ENCODE peak calls at places on chromosomes 16 and 17, in four cellular contexts. D, I, J and G are unnamed samples.

GRCh38 chr16:66247516-66248089 is 118.9 kb upstream of the CDH5 start:
- DNase-seq in D (no peak), I (no peak), J (no peak), G (no peak)

GRCh38 chr17:489758-490329 is 137.2 kb upstream of the RPH3AL start:
- DNase-seq in D (peak), I (no peak), J (no peak), G (no peak)

GRCh38 chr16:31143036-31143888 is 6.6 kb downstream of the PRSS36 start:
- DNase-seq in D (no peak), I (no peak), J (no peak), G (no peak)

GRCh38 chr16:56849690-56850680 is 15.0 kb upstream of the SLC12A3 start:
- DNase-seq in D (no peak), I (no peak), J (no peak), G (no peak)

GRCh38 chr17:10762037-10762436 is 32.2 kb upstream of the TMEM220 start:
- DNase-seq in D (no peak), I (no peak), J (no peak), G (no peak)

GRCh38 chr16:89009343-89010209 is 32.6 kb upstream of the CBFA2T3 start:
- DNase-seq in D (no peak), I (no peak), J (no peak), G (no peak)

GRCh38 chr16:68715471-68715870 is 21.6 kb upstream of the CDH1 start:
- DNase-seq in D (no peak), I (no peak), J (no peak), G (no peak)

GRCh38 chr17:29043539-29044165 is 711 bp downstream of the PIPOX start:
- DNase-seq in D (no peak), I (no peak), J (no peak), G (no peak)

GRCh38 chr16:49158029-49158642 is 123.5 kb downstream of the CBLN1 start:
- DNase-seq in D (no peak), I (no peak), J (no peak), G (no peak)

GRCh38 chr16:84044108-84044488 is 1.5 kb upstream of the SLC38A8 start:
- DNase-seq in D (no peak), I (no peak), J (peak), G (peak)

GRCh38 chr17:81656118-81656743 is at the start of gene PDE6G:
- DNase-seq in D (no peak), I (no peak), J (no peak), G (no peak)

GRCh38 chr16:2366660-2367309 is 26.3 kb upstream of the ABCA3 start:
- DNase-seq in D (no peak), I (no peak), J (no peak), G (no peak)

GRCh38 chr17:79925242-79925957 is 86.2 kb upstream of the CBX4 start:
- DNase-seq in D (no peak), I (no peak), J (peak), G (peak)

GRCh38 chr16:57152096-57153093 is 33.4 kb downstream of the PSME3IP1 start:
- DNase-seq in D (no peak), I (no peak), J (no peak), G (no peak)

GRCh38 chr16:4766875-4767628 is at the start of gene ZNF500:
- DNase-seq in D (peak), I (peak), J (peak), G (peak)

GRCh38 chr17:74569392-74570003 is 2.2 kb upstream of the CD300H start:
- DNase-seq in D (no peak), I (peak), J (no peak), G (peak)

GRCh38 chr17:20008242-20009051 is 712 bp upstream of the SPECC1 start:
- DNase-seq in D (no peak), I (no peak), J (no peak), G (no peak)

GRCh38 chr17:8076502-8077266 is 10.8 kb downstream of the ALOX12B start:
- DNase-seq in D (no peak), I (no peak), J (no peak), G (no peak)

GRCh38 chr16:81616321-81617020 is 162.6 kb upstream of the PLCG2 start:
- DNase-seq in D (peak), I (no peak), J (no peak), G (no peak)

GRCh38 chr17:35630530-35631148 is 43.5 kb downstream of the AP2B1 start:
- DNase-seq in D (no peak), I (no peak), J (no peak), G (peak)

GRCh38 chr17:44614862-44615261 is 41.4 kb upstream of the MEIOC start:
- DNase-seq in D (no peak), I (no peak), J (no peak), G (no peak)

GRCh38 chr17:6706499-6706898 is 6.7 kb downstream of the SLC13A5 start:
- DNase-seq in D (no peak), I (no peak), J (no peak), G (no peak)

GRCh38 chr17:63701477-63702222 is 1.7 kb upstream of the LIMD2 start:
- DNase-seq in D (peak), I (no peak), J (no peak), G (no peak)

GRCh38 chr17:74206332-74206818 is 2.9 kb downstream of the RPL38 start:
- DNase-seq in D (no peak), I (no peak), J (no peak), G (no peak)

GRCh38 chr17:69103557-69104233 is 38.0 kb downstream of the ABCA6 start:
- DNase-seq in D (no peak), I (no peak), J (no peak), G (no peak)

GRCh38 chr17:31754239-31754945 is 104.7 kb downstream of the COPRS start:
- DNase-seq in D (no peak), I (peak), J (no peak), G (peak)